ENCODE peak calls at places on chromosomes 5 and 9, in seven cellular contexts. One of them, this sample, is unnamed.

GRCh38 chr5:138869763-138870500 is 5.2 kb downstream of the LRRTM2 start:
- DNase-seq in NCI-H748 treated with DMSO at 0.1 percent for 48 hours: no peak
- DNase-seq in HCT116: no peak
- DNase-seq in IMR-90: peak
- DNase-seq in activated naive CD4-positive, alpha-beta T cell: no peak
- DNase-seq in Panc1: no peak
- DNase-seq in T-helper 2 cell: peak
- DNase-seq in this sample: no peak

GRCh38 chr5:137268646-137269045 is 230.5 kb downstream of the SPOCK1 start:
- DNase-seq in Panc1: no peak
- DNase-seq in NCI-H748 treated with DMSO at 0.1 percent for 48 hours: no peak
- DNase-seq in activated naive CD4-positive, alpha-beta T cell: no peak
- DNase-seq in T-helper 2 cell: no peak
- DNase-seq in HCT116: no peak
- DNase-seq in IMR-90: no peak
- DNase-seq in this sample: no peak

GRCh38 chr9:33049680-33050361 is 24.7 kb downstream of the DNAJA1 start:
- DNase-seq in Panc1: no peak
- DNase-seq in IMR-90: no peak
- DNase-seq in NCI-H748 treated with DMSO at 0.1 percent for 48 hours: no peak
- DNase-seq in activated naive CD4-positive, alpha-beta T cell: no peak
- DNase-seq in HCT116: no peak
- DNase-seq in T-helper 2 cell: peak
- DNase-seq in this sample: no peak

GRCh38 chr9:76642701-76643209 is 121.5 kb upstream of the PCA3 start:
- DNase-seq in IMR-90: no peak
- DNase-seq in HCT116: no peak
- DNase-seq in activated naive CD4-positive, alpha-beta T cell: no peak
- DNase-seq in Panc1: no peak
- DNase-seq in NCI-H748 treated with DMSO at 0.1 percent for 48 hours: no peak
- DNase-seq in T-helper 2 cell: no peak
- DNase-seq in this sample: no peak

GRCh38 chr5:142717582-142718215 is 31.8 kb upstream of the FGF1 start:
- DNase-seq in HCT116: no peak
- DNase-seq in NCI-H748 treated with DMSO at 0.1 percent for 48 hours: no peak
- DNase-seq in T-helper 2 cell: peak
- DNase-seq in IMR-90: peak
- DNase-seq in Panc1: no peak
- DNase-seq in activated naive CD4-positive, alpha-beta T cell: no peak
- DNase-seq in this sample: no peak

GRCh38 chr9:116899337-116900006 is 212.4 kb downstream of the TRIM32 start:
- DNase-seq in T-helper 2 cell: no peak
- DNase-seq in activated naive CD4-positive, alpha-beta T cell: no peak
- DNase-seq in HCT116: no peak
- DNase-seq in IMR-90: peak
- DNase-seq in NCI-H748 treated with DMSO at 0.1 percent for 48 hours: no peak
- DNase-seq in Panc1: no peak
- DNase-seq in this sample: no peak

GRCh38 chr5:560792-561166 is 36.5 kb upstream of the SLC9A3 start:
- DNase-seq in IMR-90: no peak
- DNase-seq in Panc1: no peak
- DNase-seq in activated naive CD4-positive, alpha-beta T cell: no peak
- DNase-seq in T-helper 2 cell: no peak
- DNase-seq in NCI-H748 treated with DMSO at 0.1 percent for 48 hours: no peak
- DNase-seq in HCT116: no peak
- DNase-seq in this sample: no peak

GRCh38 chr5:32020271-32020670 is 153.8 kb downstream of the GOLPH3 start:
- DNase-seq in Panc1: no peak
- DNase-seq in activated naive CD4-positive, alpha-beta T cell: no peak
- DNase-seq in NCI-H748 treated with DMSO at 0.1 percent for 48 hours: no peak
- DNase-seq in T-helper 2 cell: peak
- DNase-seq in IMR-90: no peak
- DNase-seq in HCT116: no peak
- DNase-seq in this sample: no peak

GRCh38 chr5:161763571-161763970 is 78.0 kb downstream of the GABRA6 start:
- DNase-seq in HCT116: no peak
- DNase-seq in T-helper 2 cell: no peak
- DNase-seq in activated naive CD4-positive, alpha-beta T cell: no peak
- DNase-seq in IMR-90: no peak
- DNase-seq in Panc1: no peak
- DNase-seq in NCI-H748 treated with DMSO at 0.1 percent for 48 hours: no peak
- DNase-seq in this sample: no peak

GRCh38 chr5:132065951-132066701 is 5.7 kb downstream of the IL3 start:
- DNase-seq in Panc1: no peak
- DNase-seq in IMR-90: no peak
- DNase-seq in NCI-H748 treated with DMSO at 0.1 percent for 48 hours: no peak
- DNase-seq in T-helper 2 cell: no peak
- DNase-seq in HCT116: no peak
- DNase-seq in activated naive CD4-positive, alpha-beta T cell: no peak
- DNase-seq in this sample: no peak

GRCh38 chr9:136853596-136854112 is 1.5 kb downstream of the MAMDC4 start:
- DNase-seq in NCI-H748 treated with DMSO at 0.1 percent for 48 hours: no peak
- DNase-seq in activated naive CD4-positive, alpha-beta T cell: no peak
- DNase-seq in T-helper 2 cell: no peak
- DNase-seq in Panc1: no peak
- DNase-seq in IMR-90: no peak
- DNase-seq in HCT116: no peak
- DNase-seq in this sample: peak

GRCh38 chr9:98922721-98923435 is 20.8 kb upstream of the COL15A1 start:
- DNase-seq in IMR-90: peak
- DNase-seq in HCT116: no peak
- DNase-seq in Panc1: no peak
- DNase-seq in T-helper 2 cell: no peak
- DNase-seq in NCI-H748 treated with DMSO at 0.1 percent for 48 hours: no peak
- DNase-seq in activated naive CD4-positive, alpha-beta T cell: no peak
- DNase-seq in this sample: no peak

GRCh38 chr5:83149671-83150070 is 72.3 kb downstream of the XRCC4 start:
- DNase-seq in activated naive CD4-positive, alpha-beta T cell: no peak
- DNase-seq in NCI-H748 treated with DMSO at 0.1 percent for 48 hours: no peak
- DNase-seq in IMR-90: peak
- DNase-seq in HCT116: no peak
- DNase-seq in T-helper 2 cell: no peak
- DNase-seq in Panc1: no peak
- DNase-seq in this sample: no peak

GRCh38 chr9:117400131-117400530 is 14.7 kb downstream of the ASTN2 start:
- DNase-seq in HCT116: no peak
- DNase-seq in NCI-H748 treated with DMSO at 0.1 percent for 48 hours: peak
- DNase-seq in Panc1: no peak
- DNase-seq in activated naive CD4-positive, alpha-beta T cell: no peak
- DNase-seq in T-helper 2 cell: no peak
- DNase-seq in IMR-90: no peak
- DNase-seq in this sample: peak

GRCh38 chr5:172180936-172181335 is 7.1 kb downstream of the STK10 start:
- DNase-seq in NCI-H748 treated with DMSO at 0.1 percent for 48 hours: no peak
- DNase-seq in IMR-90: no peak
- DNase-seq in HCT116: no peak
- DNase-seq in T-helper 2 cell: peak
- DNase-seq in Panc1: no peak
- DNase-seq in activated naive CD4-positive, alpha-beta T cell: no peak
- DNase-seq in this sample: no peak

GRCh38 chr9:13088734-13089427 is 190.6 kb downstream of the MPDZ start:
- DNase-seq in Panc1: peak
- DNase-seq in activated naive CD4-positive, alpha-beta T cell: no peak
- DNase-seq in NCI-H748 treated with DMSO at 0.1 percent for 48 hours: peak
- DNase-seq in T-helper 2 cell: peak
- DNase-seq in IMR-90: peak
- DNase-seq in HCT116: peak
- DNase-seq in this sample: peak

GRCh38 chr5:125316913-125317545 is 570.6 kb upstream of the ZNF608 start:
- DNase-seq in Panc1: no peak
- DNase-seq in HCT116: no peak
- DNase-seq in activated naive CD4-positive, alpha-beta T cell: no peak
- DNase-seq in T-helper 2 cell: no peak
- DNase-seq in NCI-H748 treated with DMSO at 0.1 percent for 48 hours: peak
- DNase-seq in IMR-90: no peak
- DNase-seq in this sample: peak

GRCh38 chr5:80591352-80591751 is 21.3 kb upstream of the ANKRD34B start:
- DNase-seq in activated naive CD4-positive, alpha-beta T cell: no peak
- DNase-seq in IMR-90: no peak
- DNase-seq in T-helper 2 cell: no peak
- DNase-seq in Panc1: no peak
- DNase-seq in HCT116: no peak
- DNase-seq in NCI-H748 treated with DMSO at 0.1 percent for 48 hours: no peak
- DNase-seq in this sample: no peak

GRCh38 chr5:87322381-87322780 is 54.7 kb downstream of the RASA1 start:
- DNase-seq in HCT116: no peak
- DNase-seq in NCI-H748 treated with DMSO at 0.1 percent for 48 hours: no peak
- DNase-seq in Panc1: no peak
- DNase-seq in IMR-90: no peak
- DNase-seq in T-helper 2 cell: no peak
- DNase-seq in activated naive CD4-positive, alpha-beta T cell: no peak
- DNase-seq in this sample: no peak

GRCh38 chr9:122383992-122384461 is 13.2 kb downstream of the PTGS1 start:
- DNase-seq in NCI-H748 treated with DMSO at 0.1 percent for 48 hours: no peak
- DNase-seq in Panc1: no peak
- DNase-seq in IMR-90: peak
- DNase-seq in activated naive CD4-positive, alpha-beta T cell: no peak
- DNase-seq in HCT116: no peak
- DNase-seq in T-helper 2 cell: no peak
- DNase-seq in this sample: no peak

GRCh38 chr9:105854056-105854782 is 159.9 kb downstream of the TMEM38B start:
- DNase-seq in T-helper 2 cell: no peak
- DNase-seq in activated naive CD4-positive, alpha-beta T cell: no peak
- DNase-seq in Panc1: no peak
- DNase-seq in HCT116: no peak
- DNase-seq in NCI-H748 treated with DMSO at 0.1 percent for 48 hours: no peak
- DNase-seq in IMR-90: no peak
- DNase-seq in this sample: no peak

GRCh38 chr9:93682155-93682968 is 106.0 kb downstream of the PHF2 start:
- DNase-seq in T-helper 2 cell: peak
- DNase-seq in NCI-H748 treated with DMSO at 0.1 percent for 48 hours: peak
- DNase-seq in activated naive CD4-positive, alpha-beta T cell: peak
- DNase-seq in HCT116: peak
- DNase-seq in IMR-90: peak
- DNase-seq in Panc1: no peak
- DNase-seq in this sample: peak

GRCh38 chr5:154472871-154473580 is 5.0 kb downstream of the HAND1 start:
- DNase-seq in IMR-90: no peak
- DNase-seq in Panc1: no peak
- DNase-seq in activated naive CD4-positive, alpha-beta T cell: no peak
- DNase-seq in T-helper 2 cell: no peak
- DNase-seq in NCI-H748 treated with DMSO at 0.1 percent for 48 hours: no peak
- DNase-seq in HCT116: no peak
- DNase-seq in this sample: no peak

GRCh38 chr5:16727937-16728336 is 111.1 kb upstream of the RETREG1 start:
- DNase-seq in IMR-90: no peak
- DNase-seq in Panc1: no peak
- DNase-seq in HCT116: no peak
- DNase-seq in NCI-H748 treated with DMSO at 0.1 percent for 48 hours: peak
- DNase-seq in activated naive CD4-positive, alpha-beta T cell: no peak
- DNase-seq in T-helper 2 cell: no peak
- DNase-seq in this sample: peak

GRCh38 chr9:114824130-114824529 is 18.3 kb upstream of the TNFSF15 start:
- DNase-seq in Panc1: no peak
- DNase-seq in IMR-90: peak
- DNase-seq in HCT116: no peak
- DNase-seq in activated naive CD4-positive, alpha-beta T cell: no peak
- DNase-seq in NCI-H748 treated with DMSO at 0.1 percent for 48 hours: no peak
- DNase-seq in T-helper 2 cell: no peak
- DNase-seq in this sample: no peak

GRCh38 chr9:84397822-84398221 is 57.3 kb upstream of the SLC28A3 start:
- DNase-seq in NCI-H748 treated with DMSO at 0.1 percent for 48 hours: no peak
- DNase-seq in activated naive CD4-positive, alpha-beta T cell: no peak
- DNase-seq in Panc1: no peak
- DNase-seq in HCT116: no peak
- DNase-seq in T-helper 2 cell: no peak
- DNase-seq in IMR-90: peak
- DNase-seq in this sample: peak

GRCh38 chr5:132962429-132962928 is 955 bp downstream of the AFF4 start:
- DNase-seq in HCT116: peak
- DNase-seq in activated naive CD4-positive, alpha-beta T cell: no peak
- DNase-seq in NCI-H748 treated with DMSO at 0.1 percent for 48 hours: peak
- DNase-seq in Panc1: peak
- DNase-seq in IMR-90: peak
- DNase-seq in T-helper 2 cell: peak
- DNase-seq in this sample: peak

GRCh38 chr5:146647656-146648199 is 131.7 kb upstream of the GPR151 start:
- DNase-seq in IMR-90: no peak
- DNase-seq in HCT116: no peak
- DNase-seq in activated naive CD4-positive, alpha-beta T cell: no peak
- DNase-seq in T-helper 2 cell: no peak
- DNase-seq in NCI-H748 treated with DMSO at 0.1 percent for 48 hours: no peak
- DNase-seq in Panc1: no peak
- DNase-seq in this sample: no peak

GRCh38 chr9:88291853-88292252 is 96.4 kb upstream of the SPIN1 start:
- DNase-seq in NCI-H748 treated with DMSO at 0.1 percent for 48 hours: no peak
- DNase-seq in activated naive CD4-positive, alpha-beta T cell: no peak
- DNase-seq in T-helper 2 cell: no peak
- DNase-seq in HCT116: no peak
- DNase-seq in IMR-90: no peak
- DNase-seq in Panc1: no peak
- DNase-seq in this sample: no peak

GRCh38 chr9:629136-629535 is 212.4 kb upstream of the DMRT1 start:
- DNase-seq in IMR-90: peak
- DNase-seq in HCT116: no peak
- DNase-seq in NCI-H748 treated with DMSO at 0.1 percent for 48 hours: no peak
- DNase-seq in activated naive CD4-positive, alpha-beta T cell: no peak
- DNase-seq in T-helper 2 cell: peak
- DNase-seq in Panc1: no peak
- DNase-seq in this sample: no peak